ENCODE peak calls at places on chromosomes 1 and 21, in eight cellular contexts. One of them, this sample, is unnamed.

GRCh38 chr21:28133116-28133515 is 859.6 kb downstream of the LTN1 start:
- DNase-seq in lower leg skin: no peak
- DNase-seq in A549: no peak
- DNase-seq in ovary: no peak
- DNase-seq in Peyer's patch: no peak
- DNase-seq in GM12878: no peak
- DNase-seq in heart left ventricle: no peak
- DNase-seq in esophagus muscularis mucosa: no peak
- DNase-seq in this sample: no peak

GRCh38 chr1:7607097-7607496 is 164.0 kb upstream of the VAMP3 start:
- DNase-seq in lower leg skin: no peak
- DNase-seq in GM12878: no peak
- DNase-seq in ovary: no peak
- DNase-seq in Peyer's patch: no peak
- DNase-seq in esophagus muscularis mucosa: no peak
- DNase-seq in heart left ventricle: no peak
- DNase-seq in A549: no peak
- DNase-seq in this sample: no peak

GRCh38 chr1:203283597-203283996 is 21.7 kb upstream of the BTG2 start:
- DNase-seq in heart left ventricle: no peak
- DNase-seq in Peyer's patch: peak
- DNase-seq in lower leg skin: peak
- DNase-seq in ovary: no peak
- DNase-seq in A549: no peak
- DNase-seq in GM12878: no peak
- DNase-seq in esophagus muscularis mucosa: no peak
- DNase-seq in this sample: peak

GRCh38 chr1:2350486-2350885 is 40.9 kb downstream of the MORN1 start:
- DNase-seq in A549: no peak
- DNase-seq in GM12878: no peak
- DNase-seq in ovary: no peak
- DNase-seq in lower leg skin: peak
- DNase-seq in Peyer's patch: no peak
- DNase-seq in heart left ventricle: peak
- DNase-seq in esophagus muscularis mucosa: no peak
- DNase-seq in this sample: no peak

GRCh38 chr1:21308847-21309652 is 18.8 kb upstream of the ECE1 start:
- DNase-seq in lower leg skin: no peak
- DNase-seq in esophagus muscularis mucosa: no peak
- DNase-seq in GM12878: no peak
- DNase-seq in ovary: no peak
- DNase-seq in A549: no peak
- DNase-seq in heart left ventricle: peak
- DNase-seq in Peyer's patch: no peak
- DNase-seq in this sample: no peak

GRCh38 chr1:61486783-61487505 is 238.0 kb downstream of the TM2D1 start:
- DNase-seq in esophagus muscularis mucosa: no peak
- DNase-seq in A549: no peak
- DNase-seq in Peyer's patch: no peak
- DNase-seq in heart left ventricle: no peak
- DNase-seq in lower leg skin: no peak
- DNase-seq in GM12878: no peak
- DNase-seq in ovary: no peak
- DNase-seq in this sample: no peak

GRCh38 chr1:226973898-226974543 is 33.9 kb downstream of the COQ8A start:
- DNase-seq in Peyer's patch: peak
- DNase-seq in ovary: peak
- DNase-seq in A549: no peak
- DNase-seq in GM12878: no peak
- DNase-seq in heart left ventricle: peak
- DNase-seq in lower leg skin: peak
- DNase-seq in esophagus muscularis mucosa: peak
- DNase-seq in this sample: no peak

GRCh38 chr1:31831397-31832378 is 15.9 kb upstream of the SPOCD1 start:
- DNase-seq in esophagus muscularis mucosa: no peak
- DNase-seq in Peyer's patch: peak
- DNase-seq in heart left ventricle: no peak
- DNase-seq in lower leg skin: peak
- DNase-seq in A549: no peak
- DNase-seq in ovary: no peak
- DNase-seq in GM12878: no peak
- DNase-seq in this sample: no peak

GRCh38 chr1:78340006-78340405 is 150.8 kb upstream of the PTGFR start:
- DNase-seq in ovary: no peak
- DNase-seq in GM12878: no peak
- DNase-seq in A549: no peak
- DNase-seq in heart left ventricle: no peak
- DNase-seq in Peyer's patch: no peak
- DNase-seq in esophagus muscularis mucosa: no peak
- DNase-seq in lower leg skin: no peak
- DNase-seq in this sample: no peak

GRCh38 chr1:24928631-24929090 is 1.4 kb downstream of the RUNX3 start:
- DNase-seq in lower leg skin: no peak
- DNase-seq in ovary: no peak
- DNase-seq in A549: no peak
- DNase-seq in heart left ventricle: no peak
- DNase-seq in Peyer's patch: peak
- DNase-seq in GM12878: no peak
- DNase-seq in esophagus muscularis mucosa: no peak
- DNase-seq in this sample: no peak

GRCh38 chr1:228102791-228103620 is at the start of gene C1orf35:
- DNase-seq in heart left ventricle: peak
- DNase-seq in esophagus muscularis mucosa: peak
- DNase-seq in A549: peak
- DNase-seq in lower leg skin: peak
- DNase-seq in ovary: peak
- DNase-seq in GM12878: peak
- DNase-seq in Peyer's patch: peak
- DNase-seq in this sample: peak

GRCh38 chr1:228105269-228105995 is 2.3 kb upstream of the C1orf35 start:
- DNase-seq in Peyer's patch: no peak
- DNase-seq in heart left ventricle: no peak
- DNase-seq in lower leg skin: peak
- DNase-seq in GM12878: no peak
- DNase-seq in A549: no peak
- DNase-seq in ovary: no peak
- DNase-seq in esophagus muscularis mucosa: no peak
- DNase-seq in this sample: no peak

GRCh38 chr1:228106800-228107054 is 2.4 kb downstream of the MRPL55 start:
- DNase-seq in esophagus muscularis mucosa: no peak
- DNase-seq in heart left ventricle: no peak
- DNase-seq in Peyer's patch: no peak
- DNase-seq in lower leg skin: no peak
- DNase-seq in A549: no peak
- DNase-seq in ovary: no peak
- DNase-seq in GM12878: no peak
- DNase-seq in this sample: peak

GRCh38 chr1:228105996-228106799 is 2.9 kb downstream of the MRPL55 start:
- DNase-seq in lower leg skin: peak
- DNase-seq in ovary: no peak
- DNase-seq in Peyer's patch: no peak
- DNase-seq in heart left ventricle: no peak
- DNase-seq in A549: no peak
- DNase-seq in GM12878: no peak
- DNase-seq in esophagus muscularis mucosa: no peak
- DNase-seq in this sample: no peak

DNA sequence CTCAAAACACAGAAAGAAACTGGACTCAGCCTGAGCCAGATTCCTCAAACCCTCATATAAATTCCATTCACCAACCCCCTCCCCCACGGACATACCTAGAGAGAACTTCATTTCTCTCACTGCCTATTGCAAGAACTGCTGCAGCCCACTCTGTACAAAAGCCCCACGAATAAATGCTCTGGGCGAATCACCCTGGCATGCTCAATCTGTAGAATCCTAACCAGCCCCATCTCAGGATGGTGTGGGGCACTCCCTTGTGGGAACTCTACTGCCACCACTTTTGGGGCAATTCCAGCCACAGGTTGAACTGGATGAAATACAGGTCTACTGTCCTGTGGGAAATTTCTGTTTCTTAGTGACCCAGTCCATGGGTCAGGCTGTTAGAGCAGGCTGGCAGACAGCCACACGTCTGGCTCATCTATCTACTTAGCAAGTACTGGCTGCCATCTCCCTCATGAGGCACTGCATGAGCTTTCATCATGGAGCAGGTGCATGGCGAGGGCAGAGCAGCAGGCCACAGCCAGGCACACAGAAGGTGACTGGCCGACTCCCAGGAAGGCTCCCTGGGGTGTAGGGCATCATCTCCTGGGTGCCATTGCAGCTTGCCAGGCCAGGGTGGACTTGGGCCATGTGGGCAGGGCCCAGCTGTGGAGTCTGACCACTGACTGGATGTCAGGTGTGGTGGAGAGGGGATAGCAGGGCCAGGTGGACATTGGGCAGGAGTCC is 1.6 kb upstream of the C1orf35 start:
- DNase-seq in heart left ventricle: no peak
- DNase-seq in lower leg skin: peak
- DNase-seq in Peyer's patch: no peak
- DNase-seq in ovary: no peak
- DNase-seq in esophagus muscularis mucosa: no peak
- DNase-seq in GM12878: no peak
- DNase-seq in A549: no peak
- DNase-seq in this sample: peak
- TF ChIP-seq POLR2A in heart left ventricle: no peak
- TF ChIP-seq POLR2A in lower leg skin: no peak
- TF ChIP-seq POLR2A in Peyer's patch: no peak
- TF ChIP-seq POLR2A in ovary: no peak
- TF ChIP-seq POLR2A in esophagus muscularis mucosa: no peak
- TF ChIP-seq POLR2A in GM12878: peak
- TF ChIP-seq POLR2A in A549: no peak
- TF ChIP-seq POLR2A in this sample: no peak

DNA sequence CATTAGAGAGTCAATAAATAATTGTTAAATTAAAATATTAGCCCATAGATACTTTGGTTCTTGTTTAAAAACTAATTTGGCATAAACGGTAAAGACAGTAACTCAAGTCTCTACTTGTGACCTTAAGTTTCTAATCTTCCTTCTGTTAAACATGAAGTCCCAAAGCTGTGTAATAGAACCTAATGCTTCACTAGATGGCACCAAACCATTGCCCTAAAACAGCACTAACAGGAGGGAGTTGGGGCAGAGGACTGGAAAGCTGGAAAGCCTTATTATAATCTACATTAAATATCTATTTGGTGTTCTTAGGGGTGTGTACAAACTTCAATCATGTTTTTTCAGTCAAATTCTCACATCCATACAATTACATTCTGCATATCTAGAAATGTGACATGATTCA is 176.6 kb downstream of the OLFM3 start:
- DNase-seq in GM12878: no peak
- DNase-seq in esophagus muscularis mucosa: no peak
- DNase-seq in heart left ventricle: no peak
- DNase-seq in ovary: no peak
- DNase-seq in lower leg skin: no peak
- DNase-seq in A549: peak
- DNase-seq in Peyer's patch: no peak
- DNase-seq in this sample: no peak
- TF ChIP-seq CTCF in GM12878: peak
- TF ChIP-seq CTCF in esophagus muscularis mucosa: no peak
- TF ChIP-seq CTCF in heart left ventricle: peak
- TF ChIP-seq CTCF in ovary: no peak
- TF ChIP-seq CTCF in lower leg skin: no peak
- TF ChIP-seq CTCF in A549: peak
- TF ChIP-seq CTCF in Peyer's patch: peak
- TF ChIP-seq CTCF in this sample: peak

DNA sequence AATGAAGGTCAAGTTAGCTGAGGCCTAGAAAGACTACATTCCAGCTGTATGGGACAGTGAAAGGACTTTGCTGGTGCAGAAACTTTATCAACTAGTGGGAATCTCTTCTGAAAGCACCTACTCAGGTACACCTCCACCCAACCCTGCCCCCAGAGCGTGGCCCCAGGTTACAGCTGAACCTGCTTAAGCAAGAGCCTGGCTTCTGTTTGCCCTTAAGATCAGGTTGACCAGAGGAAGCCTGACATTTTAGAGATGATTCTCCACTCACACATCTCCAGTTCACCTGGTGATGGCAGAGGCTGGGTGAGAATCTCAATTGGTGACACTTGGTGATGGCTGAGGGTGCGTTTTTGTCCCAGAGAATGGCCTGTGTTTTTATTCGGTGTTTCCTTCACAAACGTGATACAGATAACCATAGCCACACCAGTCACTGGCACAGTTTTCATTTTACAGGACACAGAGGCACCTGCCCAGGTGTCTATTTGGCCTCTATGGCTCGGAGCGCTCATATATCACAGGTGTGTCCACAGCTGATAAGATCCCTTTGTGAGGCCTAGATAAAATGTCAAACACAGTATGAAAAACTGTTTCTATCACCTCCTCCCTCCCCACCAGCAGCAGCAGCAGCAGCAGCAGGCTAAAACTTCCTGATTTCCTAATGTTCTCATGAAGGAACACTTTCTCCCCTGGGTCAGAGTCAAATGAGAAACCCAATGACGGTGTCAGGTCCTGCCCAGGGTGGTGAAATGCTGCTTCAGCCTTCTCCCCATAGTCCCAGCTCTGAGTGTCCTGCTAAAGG is 24.2 kb downstream of the ELAPOR1 start:
- DNase-seq in lower leg skin: no peak
- DNase-seq in A549: no peak
- DNase-seq in heart left ventricle: no peak
- DNase-seq in GM12878: no peak
- DNase-seq in esophagus muscularis mucosa: no peak
- DNase-seq in Peyer's patch: peak
- DNase-seq in ovary: no peak
- DNase-seq in this sample: peak
- TF ChIP-seq POLR2A in lower leg skin: no peak
- TF ChIP-seq POLR2A in A549: no peak
- TF ChIP-seq POLR2A in heart left ventricle: no peak
- TF ChIP-seq POLR2A in GM12878: no peak
- TF ChIP-seq POLR2A in esophagus muscularis mucosa: no peak
- TF ChIP-seq POLR2A in Peyer's patch: peak
- TF ChIP-seq POLR2A in ovary: no peak
- TF ChIP-seq POLR2A in this sample: no peak

GRCh38 chr1:6512908-6513280 is 21.4 kb upstream of the PLEKHG5 start:
- DNase-seq in esophagus muscularis mucosa: no peak
- DNase-seq in GM12878: no peak
- DNase-seq in heart left ventricle: no peak
- DNase-seq in A549: no peak
- DNase-seq in Peyer's patch: no peak
- DNase-seq in ovary: no peak
- DNase-seq in lower leg skin: no peak
- DNase-seq in this sample: no peak

GRCh38 chr1:6511461-6512244 is 20.2 kb upstream of the PLEKHG5 start:
- DNase-seq in heart left ventricle: peak
- DNase-seq in Peyer's patch: no peak
- DNase-seq in A549: no peak
- DNase-seq in lower leg skin: no peak
- DNase-seq in GM12878: no peak
- DNase-seq in ovary: no peak
- DNase-seq in esophagus muscularis mucosa: no peak
- DNase-seq in this sample: no peak

GRCh38 chr1:6512245-6512907 is 20.9 kb upstream of the PLEKHG5 start:
- DNase-seq in heart left ventricle: no peak
- DNase-seq in Peyer's patch: no peak
- DNase-seq in esophagus muscularis mucosa: no peak
- DNase-seq in GM12878: no peak
- DNase-seq in lower leg skin: no peak
- DNase-seq in ovary: no peak
- DNase-seq in A549: no peak
- DNase-seq in this sample: no peak

GRCh38 chr1:6511056-6511455 is 19.6 kb upstream of the PLEKHG5 start:
- DNase-seq in GM12878: no peak
- DNase-seq in lower leg skin: no peak
- DNase-seq in esophagus muscularis mucosa: no peak
- DNase-seq in ovary: no peak
- DNase-seq in A549: no peak
- DNase-seq in heart left ventricle: peak
- DNase-seq in Peyer's patch: no peak
- DNase-seq in this sample: no peak

GRCh38 chr1:6513296-6513928 is 21.9 kb upstream of the PLEKHG5 start:
- DNase-seq in ovary: no peak
- DNase-seq in heart left ventricle: no peak
- DNase-seq in Peyer's patch: no peak
- DNase-seq in esophagus muscularis mucosa: no peak
- DNase-seq in GM12878: no peak
- DNase-seq in A549: no peak
- DNase-seq in lower leg skin: no peak
- DNase-seq in this sample: no peak
- TF ChIP-seq CTCF in ovary: no peak
- TF ChIP-seq CTCF in heart left ventricle: no peak
- TF ChIP-seq CTCF in Peyer's patch: no peak
- TF ChIP-seq CTCF in esophagus muscularis mucosa: no peak
- TF ChIP-seq CTCF in GM12878: no peak
- TF ChIP-seq CTCF in A549: no peak
- TF ChIP-seq CTCF in lower leg skin: no peak
- TF ChIP-seq CTCF in this sample: no peak

This sample was measured in right lobe of liver.